ENCODE peak calls at places on chromosomes 11 and 22, in five cellular contexts. Y is mesenteric fat pad; G is stimulated activated CD4-positive, alpha-beta T cell treated with anti-CD3 and anti-CD28 coated beads, Interleukin-15, amount 100 ng/mL, for 24 hours; F is activated CD4-positive, alpha-beta T cell treated with anti-CD3 and anti-CD28 coated beads, Interleukin-2, amount 50 U/mL, for 1 hour; S is posterior cingulate gyrus. A is an unnamed sample.

GRCh38 chr11:76224461-76225121 is 18.3 kb upstream of the WNT11 start:
- DNase-seq in G (no peak), Y (no peak), S (no peak), F (no peak), A (no peak)

GRCh38 chr11:114150671-114151070 is 91.2 kb downstream of the ZBTB16 start:
- DNase-seq in G (no peak), F (no peak), Y (no peak), S (no peak), A (no peak)

GRCh38 chr11:8017894-8018741 is 31.0 kb downstream of the EIF3F start:
- DNase-seq in G (no peak), Y (peak), S (no peak), F (no peak), A (no peak)

GRCh38 chr22:48245119-48245485 is 1482.7 kb downstream of the TBC1D22A start:
- DNase-seq in Y (no peak), S (no peak), G (no peak), F (no peak), A (no peak)

GRCh38 chr11:107565219-107565937 is at the start of gene ALKBH8:
- DNase-seq in G (peak), Y (no peak), F (peak), S (peak), A (peak)

GRCh38 chr11:110971110-110971509 is 258.9 kb upstream of the ARHGAP20 start:
- DNase-seq in S (no peak), G (no peak), F (no peak), Y (no peak), A (no peak)

GRCh38 chr22:31393890-31394289 is 5.5 kb upstream of the DRG1 start:
- DNase-seq in G (no peak), S (no peak), Y (no peak), F (no peak), A (no peak)

GRCh38 chr22:50461979-50462540 is 12.8 kb downstream of the SBF1 start:
- DNase-seq in F (no peak), G (no peak), Y (no peak), S (no peak), A (no peak)

GRCh38 chr22:22921575-22921974 is 34.0 kb downstream of the IGLL5 start:
- DNase-seq in Y (no peak), S (no peak), F (no peak), G (no peak), A (no peak)

GRCh38 chr11:42967653-42968052 is 344.1 kb upstream of the API5 start:
- DNase-seq in S (no peak), F (no peak), Y (no peak), G (no peak), A (no peak)

GRCh38 chr11:103257360-103257759 is 148.1 kb downstream of the DYNC2H1 start:
- DNase-seq in S (no peak), Y (no peak), F (no peak), G (no peak), A (no peak)

GRCh38 chr22:38016182-38017078 is 32.1 kb upstream of the SOX10 start:
- DNase-seq in Y (no peak), F (no peak), G (no peak), S (peak), A (no peak)

GRCh38 chr11:79440451-79441158 is at the start of gene TENM4:
- DNase-seq in Y (no peak), F (no peak), G (peak), S (peak), A (no peak)

GRCh38 chr11:110524227-110524626 is 94.5 kb downstream of the FDX1 start:
- DNase-seq in F (no peak), Y (no peak), G (no peak), S (no peak), A (no peak)

GRCh38 chr11:99015634-99016454 is 4.9 kb upstream of the CNTN5 start:
- DNase-seq in G (no peak), F (no peak), Y (no peak), S (no peak), A (no peak)

GRCh38 chr11:19777342-19778102 is 64.9 kb downstream of the NAV2 start:
- DNase-seq in Y (no peak), G (peak), S (no peak), F (no peak), A (no peak)

GRCh38 chr11:101127699-101128570 is 1.7 kb downstream of the PGR start:
- DNase-seq in S (no peak), F (no peak), G (peak), Y (no peak), A (no peak)

GRCh38 chr11:99425596-99425995 is 404.8 kb downstream of the CNTN5 start:
- DNase-seq in G (no peak), S (no peak), F (no peak), Y (no peak), A (no peak)

GRCh38 chr11:57474017-57474750 is 13.9 kb downstream of the RTN4RL2 start:
- DNase-seq in S (no peak), F (no peak), G (peak), Y (no peak), A (no peak)

GRCh38 chr11:93041682-93042081 is 72.2 kb downstream of the MTNR1B start:
- DNase-seq in F (no peak), G (no peak), Y (no peak), S (no peak), A (no peak)

GRCh38 chr11:77147668-77148321 is 19.7 kb downstream of the MYO7A start:
- DNase-seq in G (peak), F (no peak), S (no peak), Y (no peak), A (peak)

GRCh38 chr11:118572914-118573550 is 823 bp downstream of the ARCN1 start:
- DNase-seq in S (no peak), G (peak), Y (no peak), F (peak), A (no peak)

GRCh38 chr11:82003671-82004148 is 730.0 kb downstream of the FAM181B start:
- DNase-seq in F (no peak), S (no peak), G (peak), Y (no peak), A (no peak)

GRCh38 chr11:6570691-6571427 is 32.6 kb downstream of the RRP8 start:
- DNase-seq in S (no peak), G (no peak), Y (no peak), F (no peak), A (no peak)

GRCh38 chr11:69956669-69957190 is 121.4 kb upstream of the ANO1 start:
- DNase-seq in F (no peak), S (no peak), Y (no peak), G (no peak), A (no peak)

GRCh38 chr22:37197451-37198289 is 9.6 kb upstream of the C1QTNF6 start:
- DNase-seq in Y (no peak), S (peak), G (no peak), F (no peak), A (no peak)

GRCh38 chr11:61700221-61700620 is 20.0 kb downstream of the DAGLA start:
- DNase-seq in G (no peak), Y (no peak), S (no peak), F (no peak), A (no peak)

GRCh38 chr11:89436071-89436470 is 55.1 kb downstream of the NOX4 start:
- DNase-seq in F (no peak), G (no peak), S (no peak), Y (no peak), A (no peak)

GRCh38 chr22:46895753-46896152 is 133.3 kb downstream of the TBC1D22A start:
- DNase-seq in F (no peak), Y (no peak), G (no peak), S (no peak), A (no peak)

GRCh38 chr22:49871482-49871881 is 17.8 kb downstream of the ZBED4 start:
- DNase-seq in Y (peak), F (no peak), S (no peak), G (no peak), A (no peak)

GRCh38 chr11:299081-299891 is at the start of gene IFITM5:
- DNase-seq in F (no peak), S (no peak), Y (no peak), G (no peak), A (peak)

GRCh38 chr22:42754658-42755057 is 34.0 kb upstream of the A4GALT start:
- DNase-seq in Y (no peak), G (no peak), S (no peak), F (no peak), A (no peak)